ENCODE peak calls at places on chromosome 13, in five cellular contexts. One of them, this sample, is unnamed.

GRCh38 chr13:38348890-38349289 is 761 bp upstream of the UFM1 start:
- DNase-seq in EL: peak; percentile 25
- DNase-seq in NB4: peak; percentile 26
- DNase-seq in T-helper 9 cell: no peak
- DNase-seq in nephron progenitor cell: peak; percentile 6
- DNase-seq in this sample: no peak

GRCh38 chr13:98300956-98301641 is 124.0 kb upstream of the RNF113B start:
- DNase-seq in EL: peak; percentile 61
- DNase-seq in NB4: no peak
- DNase-seq in T-helper 9 cell: no peak
- DNase-seq in nephron progenitor cell: no peak
- DNase-seq in this sample: no peak

GRCh38 chr13:74093691-74094090 is 40.5 kb downstream of the KLF12 start:
- DNase-seq in EL: no peak
- DNase-seq in NB4: no peak
- DNase-seq in T-helper 9 cell: no peak
- DNase-seq in nephron progenitor cell: no peak
- DNase-seq in this sample: no peak

GRCh38 chr13:114149774-114150740 is 17.6 kb upstream of the RASA3 start:
- DNase-seq in EL: no peak
- DNase-seq in NB4: no peak
- DNase-seq in T-helper 9 cell: no peak
- DNase-seq in nephron progenitor cell: no peak
- DNase-seq in this sample: no peak

GRCh38 chr13:47100214-47100853 is 203.5 kb upstream of the HTR2A start:
- DNase-seq in EL: no peak
- DNase-seq in NB4: no peak
- DNase-seq in T-helper 9 cell: no peak
- DNase-seq in nephron progenitor cell: no peak
- DNase-seq in this sample: no peak

GRCh38 chr13:98523455-98524102 is 53.3 kb downstream of the STK24 start:
- DNase-seq in EL: no peak
- DNase-seq in NB4: peak; percentile 55
- DNase-seq in T-helper 9 cell: no peak
- DNase-seq in nephron progenitor cell: no peak
- DNase-seq in this sample: no peak

GRCh38 chr13:82566864-82567263 is 1315.4 kb downstream of the SLITRK1 start:
- DNase-seq in EL: no peak
- DNase-seq in NB4: no peak
- DNase-seq in T-helper 9 cell: no peak
- DNase-seq in nephron progenitor cell: no peak
- DNase-seq in this sample: no peak

GRCh38 chr13:97257800-97258799 is 36.0 kb downstream of the MBNL2 start:
- DNase-seq in EL: peak; percentile 89
- DNase-seq in NB4: peak; percentile 53
- DNase-seq in T-helper 9 cell: no peak
- DNase-seq in nephron progenitor cell: no peak
- DNase-seq in this sample: peak; percentile 45

GRCh38 chr13:66364346-66364745 is 865.8 kb downstream of the PCDH9 start:
- DNase-seq in EL: no peak
- DNase-seq in NB4: no peak
- DNase-seq in T-helper 9 cell: no peak
- DNase-seq in nephron progenitor cell: no peak
- DNase-seq in this sample: no peak

GRCh38 chr13:27820524-27821482 is 28.5 kb downstream of the GSX1 start:
- DNase-seq in EL: no peak
- DNase-seq in NB4: no peak
- DNase-seq in T-helper 9 cell: no peak
- DNase-seq in nephron progenitor cell: peak; percentile 30
- DNase-seq in this sample: no peak

This sample was measured in BE2C.